ENCODE peak calls at places on chromosomes 6 and 20, in four cellular contexts. P is HFFc6, Z is cardiac muscle cell, T is heart right ventricle. L is an unnamed sample.

GRCh38 chr20:539848-540247 is 3.7 kb downstream of the CSNK2A1 start:
- DNase-seq in P (peak; percentile 20), Z (peak; percentile 72), T (no peak), L (no peak)

GRCh38 chr6:85169189-85169588 is 280.7 kb upstream of the NT5E start:
- DNase-seq in T (no peak), Z (no peak), P (no peak), L (no peak)

GRCh38 chr6:163962627-163963117 is 548.2 kb downstream of the QKI start:
- DNase-seq in P (no peak), T (peak; percentile 59), Z (no peak), L (no peak)

GRCh38 chr6:28401172-28401571 is 1.6 kb upstream of the ZSCAN12 start:
- DNase-seq in T (no peak), Z (peak; percentile 12), P (no peak), L (no peak)

GRCh38 chr6:110552076-110552475 is 75.7 kb upstream of the SLC22A16 start:
- DNase-seq in P (no peak), T (no peak), Z (no peak), L (no peak)

GRCh38 chr6:34315780-34316179 is 67.0 kb upstream of the SMIM29 start:
- DNase-seq in Z (no peak), P (no peak), T (no peak), L (no peak)

GRCh38 chr20:43961541-43962471 is 47.2 kb downstream of the TOX2 start:
- DNase-seq in Z (no peak), T (no peak), P (no peak), L (no peak)

GRCh38 chr6:12353731-12354130 is 63.6 kb downstream of the EDN1 start:
- DNase-seq in Z (peak; percentile 55), T (no peak), P (no peak), L (no peak)

GRCh38 chr6:42970859-42971612 is 7.9 kb downstream of the PEX6 start:
- DNase-seq in T (no peak), Z (no peak), P (peak; percentile 16), L (no peak)

GRCh38 chr6:139779988-139780774 is 405.7 kb upstream of the CITED2 start:
- DNase-seq in P (no peak), T (no peak), Z (no peak), L (no peak)

GRCh38 chr6:118680452-118681095 is 29.2 kb upstream of the CEP85L start:
- DNase-seq in P (no peak), Z (no peak), T (no peak), L (no peak)

GRCh38 chr6:158143700-158144099 is 24.4 kb downstream of the SERAC1 start:
- DNase-seq in Z (peak; percentile 41), P (no peak), T (no peak), L (no peak)
- TF ChIP-seq CTCF in Z (peak; percentile 32), P (peak; percentile 50), T (no peak), L (no peak)

GRCh38 chr6:105832358-105832757 is 253.8 kb upstream of the PRDM1 start:
- DNase-seq in T (no peak), P (no peak), Z (no peak), L (no peak)
- TF ChIP-seq CTCF in T (no peak), P (no peak), Z (no peak), L (no peak)

DNA sequence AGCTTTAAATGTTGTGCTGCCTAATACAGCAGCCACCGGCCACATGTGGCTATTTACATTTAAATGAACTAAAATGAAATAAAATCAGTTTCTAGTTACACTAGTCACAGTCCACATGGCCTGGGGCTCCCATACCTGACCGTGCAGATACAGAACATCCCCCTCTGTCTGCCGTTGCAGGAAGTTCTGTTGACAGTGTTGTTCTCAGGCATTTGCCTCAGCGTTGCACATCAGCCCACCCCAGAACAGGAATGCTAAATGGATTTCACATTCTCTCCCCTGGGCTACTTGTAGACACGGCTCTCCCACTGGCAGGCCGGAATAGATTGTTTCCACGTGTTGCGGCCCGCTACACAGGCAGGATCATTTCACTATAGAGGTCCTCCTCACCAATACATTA is 26.3 kb downstream of the JAG1 start:
- DNase-seq in P (no peak), T (no peak), Z (no peak), L (no peak)
- TF ChIP-seq CTCF in P (peak; percentile 73), T (peak; percentile 26), Z (peak; percentile 29), L (no peak)

DNA sequence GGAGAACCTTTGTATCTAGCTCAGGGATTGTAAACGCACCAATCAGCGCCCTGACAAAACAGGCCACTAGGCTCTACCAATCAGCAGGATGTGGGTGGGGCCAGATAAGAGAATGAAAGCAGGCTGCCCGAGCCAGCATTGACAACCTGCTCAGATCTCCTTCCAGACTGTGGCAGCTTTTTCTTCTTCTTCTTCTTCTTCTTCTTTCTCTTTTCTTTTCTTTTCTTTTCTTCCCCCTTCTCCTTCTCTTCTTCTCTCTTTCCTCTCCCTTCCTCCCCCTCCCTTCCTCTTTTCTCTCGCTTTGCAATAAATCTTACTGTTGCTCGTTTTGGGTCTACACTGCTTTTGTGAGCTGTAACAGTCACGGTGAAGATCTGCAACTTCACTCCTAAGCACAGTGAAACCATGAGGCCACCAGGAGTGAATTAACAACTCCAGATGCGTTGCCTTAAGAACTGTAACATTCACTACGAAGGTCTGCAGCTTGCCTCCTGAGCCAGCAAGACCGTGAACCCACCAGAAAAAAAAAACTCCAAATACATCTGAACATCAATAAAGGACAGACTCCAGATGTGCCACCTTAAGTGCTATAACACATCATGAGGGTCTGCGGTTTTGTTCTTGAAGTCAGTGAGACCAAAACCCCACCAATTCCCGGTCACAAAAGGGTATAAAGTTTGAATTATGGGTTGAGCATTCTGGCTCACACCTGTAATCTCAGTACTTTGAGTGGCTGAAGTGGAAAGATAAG is 19.6 kb upstream of the SERPINB1 start:
- DNase-seq in P (no peak), T (no peak), Z (no peak), L (no peak)
- TF ChIP-seq CTCF in P (no peak), T (no peak), Z (no peak), L (no peak)

DNA sequence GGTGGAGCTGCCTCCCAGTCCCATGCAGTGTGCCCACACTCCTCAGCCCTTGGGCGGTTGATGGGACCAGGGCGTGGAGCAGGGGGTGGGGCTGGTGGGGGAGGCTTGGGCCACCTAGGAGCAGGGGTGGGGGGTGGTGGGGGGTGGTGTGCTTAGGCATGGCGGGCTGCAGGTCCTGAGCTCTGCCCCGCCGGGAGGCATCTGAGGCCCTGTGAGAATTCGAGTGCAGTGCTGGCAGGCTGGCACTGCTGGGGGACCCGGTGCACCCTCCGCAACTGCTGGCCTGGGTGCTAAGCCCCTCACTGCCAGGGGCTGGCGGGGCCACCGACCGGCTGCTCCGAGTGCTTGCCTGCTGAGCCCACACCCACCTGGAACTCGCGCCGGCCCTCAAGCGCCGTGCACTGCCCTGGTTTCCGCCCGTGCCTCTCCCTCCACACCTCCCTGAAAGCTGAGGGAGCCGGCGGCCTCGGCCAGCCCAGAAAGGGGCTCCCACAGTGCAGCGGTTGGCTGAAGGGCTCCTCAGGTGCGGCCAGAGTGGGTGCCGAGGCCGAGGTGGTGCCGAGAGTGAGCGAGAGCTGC is 59.6 kb upstream of the PRL start:
- DNase-seq in Z (no peak), T (no peak), P (no peak), L (no peak)
- TF ChIP-seq CTCF in Z (no peak), T (no peak), P (no peak), L (no peak)

GRCh38 chr6:44050872-44051421 is 76.3 kb downstream of the MRPL14 start:
- DNase-seq in Z (no peak), P (no peak), T (no peak), L (no peak)

GRCh38 chr6:44047801-44048200 is 79.5 kb downstream of the MRPL14 start:
- DNase-seq in Z (no peak), P (no peak), T (no peak), L (no peak)

GRCh38 chr6:44049989-44050871 is 77.0 kb downstream of the MRPL14 start:
- DNase-seq in P (no peak), Z (no peak), T (no peak), L (no peak)

GRCh38 chr6:44048277-44048676 is 79.0 kb downstream of the MRPL14 start:
- DNase-seq in T (no peak), Z (no peak), P (no peak), L (no peak)

DNA sequence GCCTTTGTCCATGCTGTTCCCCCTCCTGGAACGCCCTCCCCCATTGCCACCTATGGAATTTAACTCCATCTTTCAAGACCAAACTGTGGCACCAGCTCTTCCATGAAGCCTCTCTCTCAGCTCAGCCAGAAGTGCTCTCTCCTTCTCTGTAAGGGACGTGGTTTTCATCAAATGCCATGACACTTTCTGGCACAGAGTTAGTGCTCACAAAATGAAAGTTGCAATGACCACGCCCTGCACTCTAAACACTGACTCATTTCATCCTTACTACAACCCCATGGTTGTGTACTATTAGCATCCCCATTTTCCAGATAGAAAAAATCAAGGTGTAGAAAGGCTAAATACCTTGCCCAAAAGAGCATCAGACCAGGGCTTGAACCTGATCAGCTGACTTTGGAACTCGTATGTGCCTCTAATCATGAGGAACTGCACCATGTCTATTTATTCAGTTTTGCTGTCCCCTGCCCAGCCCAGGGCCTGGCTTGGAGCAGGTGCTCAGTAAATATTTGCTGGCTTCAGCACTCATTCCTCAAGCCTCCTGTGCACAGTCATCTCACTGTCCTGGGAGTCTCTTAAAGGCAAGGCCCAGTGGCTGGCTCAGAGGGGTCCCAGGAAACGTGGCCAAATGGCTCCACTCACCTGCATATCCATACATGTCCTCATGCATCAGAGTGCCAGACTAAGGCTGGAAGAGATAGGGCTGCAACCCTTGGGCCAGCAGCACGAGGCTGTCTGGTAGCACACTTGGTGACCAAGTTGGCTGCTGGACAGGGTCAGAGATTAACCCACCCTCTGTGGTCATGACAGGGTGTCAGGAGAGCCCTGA is 77.9 kb downstream of the MRPL14 start:
- DNase-seq in T (no peak), Z (peak; percentile 76), P (no peak), L (no peak)
- TF ChIP-seq CTCF in T (no peak), Z (no peak), P (no peak), L (no peak)

GRCh38 chr6:44645276-44645675 is 257.8 kb downstream of the CDC5L start:
- DNase-seq in T (no peak), Z (no peak), P (no peak), L (no peak)
- TF ChIP-seq CTCF in T (no peak), Z (no peak), P (peak; percentile 26), L (no peak)

GRCh38 chr6:101386982-101387381 is 6.5 kb upstream of the GRIK2 start:
- DNase-seq in T (no peak), Z (no peak), P (no peak), L (no peak)
- TF ChIP-seq CTCF in T (no peak), Z (peak; percentile 24), P (peak; percentile 59), L (no peak)

DNA sequence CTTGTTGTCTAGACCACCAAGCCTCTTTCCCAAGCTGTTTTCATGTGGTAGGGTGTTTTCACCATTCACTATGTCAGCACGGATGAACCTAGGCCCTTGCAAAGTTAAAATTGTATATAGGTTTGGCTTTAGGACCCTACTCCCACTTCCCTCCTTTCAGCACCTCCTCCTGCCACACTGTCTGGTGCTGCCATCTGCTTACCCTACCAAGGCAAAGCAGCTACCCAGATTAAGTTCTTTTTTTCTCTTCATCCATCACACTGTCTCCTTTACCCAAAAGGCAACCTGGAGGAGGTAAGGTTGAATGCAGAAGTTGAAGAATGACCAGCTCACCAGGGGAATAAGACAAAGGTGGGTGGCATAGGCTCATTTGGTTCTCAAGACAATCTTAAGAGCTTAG is 184.0 kb downstream of the CDC5L start:
- DNase-seq in Z (no peak), T (no peak), P (no peak), L (no peak)
- TF ChIP-seq CTCF in Z (no peak), T (no peak), P (no peak), L (no peak)

DNA sequence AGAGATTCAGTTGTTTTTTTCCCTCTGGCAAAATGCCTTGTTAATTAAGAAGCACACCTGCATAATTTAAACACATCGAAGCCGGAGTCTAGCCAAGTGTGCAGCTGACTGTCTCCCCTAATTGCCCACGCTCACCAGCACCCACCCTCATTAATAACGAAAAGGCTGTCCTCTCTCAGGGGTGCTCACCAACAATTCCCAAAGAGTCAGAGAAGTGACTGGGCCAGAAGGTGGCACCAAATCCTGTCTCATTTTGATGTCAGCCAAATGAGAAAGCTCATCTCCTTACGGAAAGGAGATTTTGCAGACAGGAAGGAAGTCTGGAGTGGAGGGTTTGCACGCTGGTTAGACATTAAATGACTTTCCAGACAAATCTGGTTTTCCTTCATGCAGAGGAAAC is 60.7 kb upstream of the MC3R start:
- DNase-seq in T (no peak), Z (no peak), P (no peak), L (no peak)
- TF ChIP-seq CTCF in T (peak; percentile 26), Z (no peak), P (no peak), L (no peak)

L was measured in omental fat pad.